ENCODE peak calls at places on chromosome 7, in seven cellular contexts. J, F, V, K, C, B and M are unnamed samples.
A peak's percentile ranks its signal among the peaks of the same experiment; 100 is the strongest.

GRCh38 chr7:128167316-128167691 is 73.8 kb upstream of the LEP start:
- DNase-seq in J (no peak), F (peak; percentile 25), V (peak; percentile 75), K (peak; percentile 72), C (peak; percentile 71), B (peak; percentile 28), M (peak; percentile 31)

GRCh38 chr7:5420841-5421625 is 2.6 kb downstream of the TNRC18 start:
- DNase-seq in J (peak; percentile 48), F (peak; percentile 40), V (no peak), K (peak; percentile 35), C (peak; percentile 52), B (peak; percentile 35), M (no peak)

GRCh38 chr7:129225206-129225930 is 538 bp downstream of the AHCYL2 start:
- DNase-seq in J (peak; percentile 56), F (peak; percentile 51), V (peak; percentile 27), K (peak; percentile 17), C (peak; percentile 77), B (peak; percentile 55), M (peak; percentile 46)

GRCh38 chr7:151089893-151090730 is 3.8 kb downstream of the AGAP3 start:
- DNase-seq in J (no peak), F (no peak), V (no peak), K (no peak), C (no peak), B (no peak), M (no peak)

GRCh38 chr7:37310322-37311080 is 138.2 kb downstream of the ELMO1 start:
- DNase-seq in J (no peak), F (no peak), V (no peak), K (no peak), C (no peak), B (no peak), M (no peak)

GRCh38 chr7:7347045-7347444 is 164.7 kb downstream of the C1GALT1 start:
- DNase-seq in J (no peak), F (no peak), V (no peak), K (no peak), C (peak; percentile 21), B (no peak), M (no peak)

GRCh38 chr7:101373812-101374612 is 11.3 kb downstream of the COL26A1 start:
- DNase-seq in J (no peak), F (no peak), V (no peak), K (no peak), C (no peak), B (no peak), M (peak; percentile 61)

GRCh38 chr7:100509213-100509612 is 25.5 kb downstream of the NYAP1 start:
- DNase-seq in J (no peak), F (no peak), V (peak; percentile 83), K (no peak), C (no peak), B (no peak), M (no peak)

GRCh38 chr7:156174428-156174827 is 362.2 kb upstream of the SHH start:
- DNase-seq in J (no peak), F (no peak), V (no peak), K (no peak), C (no peak), B (no peak), M (no peak)

GRCh38 chr7:124652237-124652636 is 113.4 kb downstream of the GPR37 start:
- DNase-seq in J (no peak), F (no peak), V (peak; percentile 83), K (no peak), C (no peak), B (no peak), M (no peak)

GRCh38 chr7:68642727-68643126 is 955.5 kb upstream of the AUTS2 start:
- DNase-seq in J (no peak), F (no peak), V (no peak), K (no peak), C (no peak), B (no peak), M (no peak)

GRCh38 chr7:100003711-100004661 is 11.4 kb upstream of the ZKSCAN1 start:
- DNase-seq in J (no peak), F (no peak), V (no peak), K (no peak), C (no peak), B (peak; percentile 89), M (no peak)

GRCh38 chr7:897771-898376 is 21.5 kb downstream of the GET4 start:
- DNase-seq in J (peak; percentile 50), F (peak; percentile 79), V (no peak), K (no peak), C (no peak), B (no peak), M (no peak)

GRCh38 chr7:132650498-132650897 is 74.2 kb upstream of the PLXNA4 start:
- DNase-seq in J (no peak), F (no peak), V (peak; percentile 62), K (peak; percentile 15), C (no peak), B (no peak), M (no peak)

GRCh38 chr7:21367081-21367480 is 60.8 kb upstream of the SP4 start:
- DNase-seq in J (no peak), F (no peak), V (no peak), K (no peak), C (no peak), B (no peak), M (no peak)

GRCh38 chr7:42854521-42855118 is 57.2 kb downstream of the C7orf25 start:
- DNase-seq in J (no peak), F (no peak), V (no peak), K (no peak), C (no peak), B (no peak), M (no peak)

GRCh38 chr7:100582041-100582579 is 3.8 kb downstream of the LRCH4 start:
- DNase-seq in J (no peak), F (no peak), V (no peak), K (no peak), C (no peak), B (peak; percentile 86), M (no peak)

GRCh38 chr7:33040803-33041516 is 21.6 kb downstream of the NT5C3A start:
- DNase-seq in J (no peak), F (peak; percentile 37), V (peak; percentile 36), K (no peak), C (no peak), B (peak; percentile 66), M (peak; percentile 71)

GRCh38 chr7:33039905-33040292 is 22.7 kb downstream of the NT5C3A start:
- DNase-seq in J (no peak), F (no peak), V (no peak), K (no peak), C (no peak), B (no peak), M (no peak)

GRCh38 chr7:33043434-33043833 is 19.1 kb downstream of the NT5C3A start:
- DNase-seq in J (no peak), F (no peak), V (no peak), K (no peak), C (no peak), B (no peak), M (no peak)

GRCh38 chr7:33038639-33039038 is 23.9 kb downstream of the NT5C3A start:
- DNase-seq in J (no peak), F (no peak), V (no peak), K (no peak), C (no peak), B (no peak), M (no peak)

GRCh38 chr7:33039257-33039904 is 23.2 kb downstream of the NT5C3A start:
- DNase-seq in J (no peak), F (no peak), V (no peak), K (no peak), C (no peak), B (no peak), M (no peak)
- H3K4me1 ChIP-seq in J (peaks cover 13% of the 10 kb centered on the region), F (peaks cover 23% of the 10 kb centered on the region), V (peaks cover 9% of the 10 kb centered on the region), K (peaks cover 67% of the 10 kb centered on the region), C (no peaks in the 10 kb centered on the region), B (peaks cover 63% of the 10 kb centered on the region), M (peaks cover 67% of the 10 kb centered on the region)

DNA sequence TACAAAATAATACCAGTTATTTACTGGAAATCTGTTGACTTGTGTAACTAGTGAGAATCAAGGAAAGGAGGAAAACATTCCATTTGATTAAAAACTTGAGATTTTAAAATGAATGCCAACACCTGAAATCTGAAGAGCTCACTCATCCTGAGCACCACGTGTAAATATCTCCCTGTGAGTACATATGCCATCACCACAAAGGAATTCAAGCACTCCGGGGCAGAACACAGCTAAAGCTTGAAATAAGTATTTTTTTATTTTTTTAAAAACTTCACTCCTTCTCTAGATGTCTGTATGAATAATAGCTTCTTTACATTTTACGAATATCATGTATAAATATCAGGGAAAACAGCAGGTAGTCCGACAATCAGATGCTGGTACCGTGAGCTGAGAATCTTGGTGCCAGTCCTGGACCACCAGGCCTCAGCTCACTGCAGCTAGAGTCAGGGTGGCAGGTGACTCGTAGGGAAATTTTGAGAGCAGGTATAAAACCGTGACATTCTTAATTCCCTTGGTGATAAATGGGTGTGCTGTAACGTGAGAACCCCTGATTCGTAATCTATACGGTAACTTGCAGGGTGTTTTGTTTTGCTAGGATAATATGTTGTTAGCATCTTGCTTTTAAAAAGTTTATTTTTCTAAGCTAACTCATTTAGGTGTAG is 12.7 kb downstream of the LMTK2 start:
- DNase-seq in J (no peak), F (no peak), V (peak; percentile 79), K (peak; percentile 46), C (no peak), B (no peak), M (no peak)
- H3K4me1 ChIP-seq in J (peaks cover 3% of the 10 kb centered on the region), F (peaks cover 7% of the 10 kb centered on the region), V (peaks cover 7% of the 10 kb centered on the region), K (peaks cover 53% of the 10 kb centered on the region), C (no peaks in the 10 kb centered on the region), B (peaks cover 44% of the 10 kb centered on the region), M (peaks cover 18% of the 10 kb centered on the region)

GRCh38 chr7:13910805-13911551 is 78.5 kb downstream of the ETV1 start:
- DNase-seq in J (no peak), F (no peak), V (no peak), K (no peak), C (no peak), B (no peak), M (no peak)
- H3K4me1 ChIP-seq in J (no peaks in the 10 kb centered on the region), F (no peaks in the 10 kb centered on the region), V (peaks cover 2% of the 10 kb centered on the region), K (no peaks in the 10 kb centered on the region), C (peaks cover 21% of the 10 kb centered on the region), B (no peaks in the 10 kb centered on the region), M (no peaks in the 10 kb centered on the region)

GRCh38 chr7:22549667-22550513 is 49.9 kb upstream of the STEAP1B start:
- DNase-seq in J (no peak), F (no peak), V (peak; percentile 7), K (no peak), C (peak; percentile 83), B (no peak), M (peak; percentile 63)

GRCh38 chr7:22549051-22549450 is 49.1 kb upstream of the STEAP1B start:
- DNase-seq in J (no peak), F (no peak), V (no peak), K (no peak), C (no peak), B (no peak), M (no peak)

GRCh38 chr7:22546769-22547168 is 46.8 kb upstream of the STEAP1B start:
- DNase-seq in J (no peak), F (no peak), V (no peak), K (no peak), C (no peak), B (no peak), M (no peak)

GRCh38 chr7:22550514-22551010 is 50.6 kb upstream of the STEAP1B start:
- DNase-seq in J (no peak), F (no peak), V (no peak), K (no peak), C (no peak), B (no peak), M (no peak)

DNA sequence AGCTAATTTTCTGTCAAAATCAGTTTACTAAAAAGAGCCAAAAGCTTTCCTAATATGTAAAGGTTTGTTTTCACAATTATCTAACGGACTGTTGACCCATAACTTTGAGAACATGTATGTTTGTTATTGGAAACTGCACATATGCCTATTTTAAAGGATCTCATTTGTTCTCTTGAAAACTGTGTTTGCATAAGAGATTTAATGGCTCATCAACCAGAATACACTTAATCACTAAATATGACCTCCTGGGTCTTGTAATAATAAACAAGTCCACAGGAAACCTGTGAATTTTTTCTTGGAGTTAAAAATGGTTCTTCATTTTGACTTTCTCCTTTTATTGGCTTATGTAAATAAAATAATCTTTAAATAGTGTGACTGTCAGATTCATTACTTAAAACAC is 48.3 kb upstream of the STEAP1B start:
- DNase-seq in J (no peak), F (no peak), V (no peak), K (no peak), C (no peak), B (no peak), M (no peak)
- H3K4me1 ChIP-seq in J (peaks cover 5% of the 10 kb centered on the region), F (peaks cover 5% of the 10 kb centered on the region), V (no peaks in the 10 kb centered on the region), K (peaks cover 2% of the 10 kb centered on the region), C (peaks cover 13% of the 10 kb centered on the region), B (peaks cover 15% of the 10 kb centered on the region), M (no peaks in the 10 kb centered on the region)